ENCODE peak calls at places on chromosomes 13 and 19, in five cellular contexts. Z, T, N, S and A are unnamed samples.

GRCh38 chr19:28497137-28497536 is 715.8 kb downstream of the UQCRFS1 start:
- DNase-seq in T (no peak), N (no peak), S (no peak), Z (no peak), A (no peak)

GRCh38 chr19:33627526-33627925 is 5.8 kb downstream of the CHST8 start:
- DNase-seq in Z (no peak), S (no peak), N (no peak), T (no peak), A (no peak)

GRCh38 chr19:46035546-46035945 is 5.3 kb downstream of the IGFL4 start:
- DNase-seq in S (no peak), T (no peak), Z (no peak), N (no peak), A (no peak)

GRCh38 chr13:27354379-27354778 is 70.0 kb upstream of the GTF3A start:
- DNase-seq in T (no peak), Z (no peak), N (no peak), S (no peak), A (no peak)

GRCh38 chr13:26037302-26037701 is 14.5 kb downstream of the SHISA2 start:
- DNase-seq in Z (no peak), T (no peak), S (no peak), N (no peak), A (peak; percentile 82)

GRCh38 chr19:42109896-42110295 is 22.4 kb downstream of the POU2F2 start:
- DNase-seq in N (no peak), S (no peak), Z (no peak), T (no peak), A (no peak)

GRCh38 chr13:32314968-32315254 is 252 bp downstream of the ZAR1L start:
- DNase-seq in Z (no peak), S (peak; percentile 60), T (no peak), N (peak; percentile 40), A (no peak)

GRCh38 chr19:10421240-10421948 is 1.1 kb downstream of the PDE4A start:
- DNase-seq in Z (no peak), N (no peak), S (no peak), T (no peak), A (no peak)

GRCh38 chr13:43227721-43228120 is 204.3 kb downstream of the DNAJC15 start:
- DNase-seq in N (no peak), Z (no peak), T (no peak), S (no peak), A (no peak)

GRCh38 chr13:113963376-113963775 is 10.5 kb downstream of the C13orf46 start:
- DNase-seq in N (no peak), T (no peak), Z (no peak), S (no peak), A (no peak)

GRCh38 chr13:34627499-34627898 is 314.6 kb upstream of the NBEA start:
- DNase-seq in Z (no peak), N (no peak), T (no peak), S (no peak), A (no peak)

GRCh38 chr13:30739646-30740642 is 4.6 kb downstream of the ALOX5AP start:
- DNase-seq in S (no peak), Z (no peak), T (no peak), N (no peak), A (no peak)

GRCh38 chr13:101298517-101298916 is 117.8 kb downstream of the NALCN start:
- DNase-seq in S (no peak), Z (no peak), T (no peak), N (no peak), A (no peak)
- TF ChIP-seq CTCF in S (no peak), Z (no peak), T (no peak), N (no peak), A (no peak)

GRCh38 chr19:19782783-19783182 is 38.8 kb downstream of the ZNF506 start:
- DNase-seq in Z (no peak), N (no peak), S (no peak), T (no peak), A (no peak)
- TF ChIP-seq CTCF in Z (no peak), N (no peak), S (no peak), T (no peak), A (no peak)

DNA sequence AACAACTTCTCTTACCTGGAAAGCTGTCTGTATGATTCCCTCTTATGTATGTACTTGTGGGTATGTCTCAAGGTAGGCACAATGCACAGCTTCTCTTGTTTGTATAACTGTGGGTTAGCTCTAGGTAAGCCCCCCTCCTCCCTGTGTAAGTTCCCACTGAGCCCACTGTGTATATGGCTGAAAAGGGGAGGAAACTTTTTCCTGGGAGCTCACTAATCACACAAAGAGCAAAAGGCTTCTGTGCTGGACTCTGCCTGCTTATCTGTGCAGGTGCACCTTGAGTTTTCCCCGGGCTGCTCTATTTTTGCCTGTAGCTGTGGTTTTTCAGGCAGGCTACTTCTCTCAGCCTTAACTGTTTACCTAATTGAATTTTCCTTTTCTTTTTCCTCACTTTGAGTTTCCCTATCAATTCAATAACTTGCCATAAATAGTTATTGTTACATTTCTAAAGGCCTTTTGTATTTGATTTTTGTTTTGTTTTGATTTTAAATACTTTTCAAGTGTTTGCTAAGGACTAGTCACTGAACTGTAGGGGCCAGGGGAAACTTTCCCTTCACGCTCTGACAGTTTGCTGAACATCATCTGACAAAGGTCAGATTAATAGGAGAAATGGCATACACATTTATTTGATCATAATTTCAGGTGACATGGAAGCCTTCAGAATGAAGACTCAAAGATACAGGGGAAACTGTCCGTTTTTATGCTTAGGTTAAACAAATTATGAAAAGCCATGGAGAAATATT is 423.5 kb upstream of the ATXN8OS start:
- DNase-seq in T (no peak), S (no peak), N (no peak), Z (no peak), A (no peak)
- TF ChIP-seq CTCF in T (no peak), S (no peak), N (no peak), Z (no peak), A (no peak)

GRCh38 chr19:38951187-38951586 is 20.4 kb downstream of the MRPS12 start:
- DNase-seq in Z (no peak), N (no peak), T (no peak), S (no peak), A (no peak)

GRCh38 chr19:38956264-38956663 is 19.3 kb downstream of the FBXO17 start:
- DNase-seq in T (no peak), Z (no peak), S (no peak), N (no peak), A (no peak)

GRCh38 chr19:38953677-38954076 is 21.9 kb downstream of the FBXO17 start:
- DNase-seq in N (no peak), Z (no peak), T (no peak), S (no peak), A (no peak)

GRCh38 chr19:38949580-38950367 is 19.0 kb downstream of the MRPS12 start:
- DNase-seq in S (peak; percentile 62), T (peak; percentile 96), N (no peak), Z (peak; percentile 98), A (peak; percentile 93)

GRCh38 chr19:38952395-38953165 is 21.8 kb downstream of the MRPS12 start:
- DNase-seq in S (no peak), T (no peak), Z (peak; percentile 30), N (peak; percentile 51), A (no peak)
- TF ChIP-seq CTCF in S (no peak), T (peak; percentile 72), Z (peak; percentile 26), N (peak; percentile 69), A (peak; percentile 42)